ENCODE peak calls at places on chromosomes 1 and 21, in four cellular contexts. C is activated T-helper 1 cell treated with Interleukin-2 at 50 U/mL for 16 hours, G is endodermal cell, P is T-helper 9 cell. J is an unnamed sample.

GRCh38 chr1:75736016-75736415 is 11.5 kb downstream of the ACADM start:
- DNase-seq in C (no peak), G (no peak), P (no peak), J (no peak)

GRCh38 chr1:177848577-177848976 is 121.3 kb downstream of the SEC16B start:
- DNase-seq in C (no peak), G (no peak), P (no peak), J (no peak)

GRCh38 chr21:29904359-29905282 is 35.2 kb downstream of the GRIK1 start:
- DNase-seq in C (no peak), G (peak), P (no peak), J (no peak)

GRCh38 chr1:23407036-23407630 is 17.4 kb downstream of the TCEA3 start:
- DNase-seq in C (no peak), G (no peak), P (no peak), J (no peak)

GRCh38 chr1:201455098-201455497 is 13.9 kb downstream of the PHLDA3 start:
- DNase-seq in C (no peak), G (no peak), P (no peak), J (no peak)

GRCh38 chr1:67599085-67599484 is 85.9 kb upstream of the GADD45A start:
- DNase-seq in C (no peak), G (peak), P (no peak), J (no peak)

GRCh38 chr21:32990666-32991065 is 35.1 kb upstream of the OLIG2 start:
- DNase-seq in C (no peak), G (no peak), P (no peak), J (no peak)

GRCh38 chr1:6497215-6497866 is 5.9 kb upstream of the PLEKHG5 start:
- DNase-seq in C (peak), G (peak), P (peak), J (no peak)

GRCh38 chr1:2837316-2837715 is 35.8 kb upstream of the TTC34 start:
- DNase-seq in C (no peak), G (no peak), P (no peak), J (no peak)

GRCh38 chr21:42599962-42600361 is 53.5 kb upstream of the PDE9A start:
- DNase-seq in C (no peak), G (no peak), P (no peak), J (no peak)

GRCh38 chr1:150764617-150765090 is 924 bp downstream of the CTSS start:
- DNase-seq in C (no peak), G (no peak), P (no peak), J (no peak)

GRCh38 chr1:199057284-199057683 is 418.4 kb downstream of the PTPRC start:
- DNase-seq in C (no peak), G (no peak), P (no peak), J (no peak)

GRCh38 chr1:186681806-186682205 is 1.6 kb upstream of the PTGS2 start:
- DNase-seq in C (no peak), G (no peak), P (no peak), J (no peak)

GRCh38 chr1:26035959-26036755 is 9.8 kb downstream of the SLC30A2 start:
- DNase-seq in C (peak), G (peak), P (peak), J (peak)

J was measured in type B pancreatic cell.